ENCODE peak calls at places on chromosome 20, in nine cellular contexts. H, J, K, V, R, C, A, Z and G are unnamed samples.

GRCh38 chr20:18287546-18287914 is 797 bp upstream of the ZNF133 start:
- DNase-seq in J (no peak), R (no peak), V (peak), C (peak), Z (no peak), A (no peak), H (no peak), K (no peak), G (no peak)

GRCh38 chr20:50891138-50891537 is 40.1 kb downstream of the ADNP start:
- DNase-seq in H (no peak), Z (no peak), A (no peak), K (peak), J (no peak), V (no peak), R (no peak), C (no peak), G (no peak)

GRCh38 chr20:47862841-47863240 is 77.6 kb upstream of the SULF2 start:
- DNase-seq in H (no peak), R (no peak), C (no peak), V (no peak), J (no peak), A (no peak), Z (no peak), K (no peak), G (no peak)

GRCh38 chr20:47543006-47543431 is 41.3 kb downstream of the NCOA3 start:
- DNase-seq in J (no peak), Z (no peak), K (peak), H (no peak), V (no peak), A (no peak), C (no peak), R (no peak), G (no peak)

GRCh38 chr20:13753436-13754036 is 31.2 kb downstream of the ESF1 start:
- DNase-seq in A (no peak), K (no peak), J (no peak), C (no peak), R (no peak), H (no peak), V (no peak), Z (no peak), G (no peak)

GRCh38 chr20:22350624-22351023 is 233.7 kb downstream of the FOXA2 start:
- DNase-seq in C (no peak), K (no peak), V (no peak), J (no peak), A (peak), Z (no peak), R (no peak), H (no peak), G (no peak)

GRCh38 chr20:16020971-16021370 is 552.3 kb downstream of the KIF16B start:
- DNase-seq in V (no peak), J (no peak), R (no peak), C (no peak), Z (no peak), K (peak), H (no peak), A (no peak), G (no peak)

GRCh38 chr20:11850901-11851300 is 66.8 kb upstream of the BTBD3 start:
- DNase-seq in Z (no peak), A (peak), H (no peak), C (no peak), K (peak), V (no peak), R (no peak), J (no peak), G (no peak)

GRCh38 chr20:3218307-3218988 is 9.2 kb downstream of the ITPA start:
- DNase-seq in V (peak), A (no peak), C (peak), J (peak), H (peak), Z (peak), R (peak), K (no peak), G (peak)

GRCh38 chr20:50152394-50153152 is 950 bp downstream of the PEDS1 start:
- DNase-seq in K (no peak), Z (no peak), V (no peak), C (no peak), R (no peak), J (no peak), A (no peak), H (no peak), G (no peak)